ENCODE peak calls at places on chromosomes 16 and 17, in seven cellular contexts. P is kidney glomerular epithelial cell; K is HCEC 1CT; I is foreskin fibroblast; L is activated T-cell treated with anti-CD3 and anti-CD28 coated beads, Interleukin-2, amount 50 U/mL, for 72 hours; U is cardiac fibroblast; M is adrenal gland. S is an unnamed sample.

GRCh38 chr16:58026139-58026704 is 668 bp downstream of the MMP15 start:
- DNase-seq in P (no peak), K (peak; percentile 25), I (peak; percentile 82), L (peak; percentile 31), U (peak; percentile 56), M (peak; percentile 65), S (peak; percentile 69)

GRCh38 chr16:25796239-25796638 is 104.5 kb downstream of the HS3ST4 start:
- DNase-seq in P (no peak), K (no peak), I (no peak), L (no peak), U (no peak), M (no peak), S (no peak)

GRCh38 chr17:82859431-82860403 is 19.9 kb upstream of the ZNF750 start:
- DNase-seq in P (peak; percentile 73), K (peak; percentile 44), I (peak; percentile 59), L (peak; percentile 79), U (peak; percentile 51), M (peak; percentile 83), S (peak; percentile 98)

GRCh38 chr16:75379911-75380847 is 53.1 kb downstream of the CFDP1 start:
- DNase-seq in P (no peak), K (no peak), I (no peak), L (peak; percentile 23), U (no peak), M (no peak), S (no peak)

GRCh38 chr17:33864758-33865229 is 390.3 kb upstream of the CCL2 start:
- DNase-seq in P (no peak), K (no peak), I (no peak), L (no peak), U (no peak), M (no peak), S (no peak)

GRCh38 chr16:11257131-11257938 is 1.3 kb upstream of the SOCS1 start:
- DNase-seq in P (peak; percentile 65), K (peak; percentile 79), I (peak; percentile 91), L (peak; percentile 74), U (peak; percentile 90), M (peak; percentile 86), S (peak; percentile 82)

GRCh38 chr17:59361386-59361785 is 29.9 kb downstream of the YPEL2 start:
- DNase-seq in P (no peak), K (peak; percentile 85), I (peak; percentile 93), L (peak; percentile 32), U (peak; percentile 96), M (peak; percentile 43), S (no peak)

GRCh38 chr17:64741924-64742670 is 80.0 kb upstream of the SMURF2 start:
- DNase-seq in P (no peak), K (peak; percentile 90), I (peak; percentile 97), L (no peak), U (peak; percentile 88), M (no peak), S (peak; percentile 21)

GRCh38 chr16:72948238-72948559 is 99.7 kb downstream of the ZFHX3 start:
- DNase-seq in P (no peak), K (no peak), I (no peak), L (no peak), U (no peak), M (no peak), S (no peak)

GRCh38 chr17:68533887-68534700 is 21.9 kb downstream of the PRKAR1A start:
- DNase-seq in P (no peak), K (peak; percentile 37), I (peak; percentile 68), L (no peak), U (peak; percentile 59), M (no peak), S (no peak)

GRCh38 chr17:76356803-76357456 is 3.2 kb upstream of the PRPSAP1 start:
- DNase-seq in P (no peak), K (no peak), I (no peak), L (no peak), U (no peak), M (no peak), S (no peak)

GRCh38 chr17:62705781-62706597 is 78.5 kb downstream of the MRC2 start:
- DNase-seq in P (no peak), K (no peak), I (peak; percentile 69), L (no peak), U (peak; percentile 36), M (no peak), S (no peak)

S was measured in thyroid gland.